ENCODE peak calls at places on chromosomes 2 and 18, in nine cellular contexts. C is mesothelial cell of epicardium, R is NCI-H1105 treated with DMSO at 0.1 percent for 48 hours, H is NCI-H526, D is smooth muscle cell of the brain vasculature, Z is GM19239, E is epithelial cell of esophagus, O is iris pigment epithelial cell, B is HL-60. J is an unnamed sample.

GRCh38 chr18:36471393-36471792 is 173.9 kb downstream of the FHOD3 start:
- DNase-seq in C (no peak), R (no peak), H (no peak), D (no peak), Z (no peak), E (no peak), O (no peak), B (no peak), J (no peak)

GRCh38 chr2:177812713-177813396 is 259.7 kb downstream of the PDE11A start:
- DNase-seq in C (no peak), R (no peak), H (no peak), D (no peak), Z (no peak), E (no peak), O (no peak), B (no peak), J (no peak)

GRCh38 chr2:46030330-46030729 is 266.9 kb upstream of the EPAS1 start:
- DNase-seq in C (no peak), R (no peak), H (no peak), D (no peak), Z (no peak), E (no peak), O (no peak), B (no peak), J (no peak)

GRCh38 chr2:79437416-79438281 is 75.2 kb upstream of the CTNNA2 start:
- DNase-seq in C (no peak), R (no peak), H (peak), D (no peak), Z (no peak), E (peak), O (peak), B (no peak), J (no peak)

GRCh38 chr2:76692896-76693295 is 829.3 kb downstream of the LRRTM4 start:
- DNase-seq in C (no peak), R (peak), H (no peak), D (no peak), Z (no peak), E (no peak), O (no peak), B (no peak), J (no peak)

GRCh38 chr2:40315684-40316083 is 136.2 kb downstream of the SLC8A1 start:
- DNase-seq in C (no peak), R (peak), H (no peak), D (no peak), Z (no peak), E (peak), O (peak), B (no peak), J (no peak)

GRCh38 chr2:45745231-45745630 is 93.8 kb downstream of the PRKCE start:
- DNase-seq in C (no peak), R (no peak), H (no peak), D (no peak), Z (no peak), E (no peak), O (no peak), B (no peak), J (no peak)

GRCh38 chr2:157302492-157303099 is 23.0 kb downstream of the ERMN start:
- DNase-seq in C (no peak), R (peak), H (no peak), D (peak), Z (peak), E (peak), O (peak), B (peak), J (peak)

GRCh38 chr18:3305933-3306332 is 44.0 kb downstream of the MYL12B start:
- DNase-seq in C (no peak), R (no peak), H (no peak), D (peak), Z (no peak), E (peak), O (peak), B (no peak), J (no peak)

GRCh38 chr2:43269074-43269572 is 42.7 kb upstream of the ZFP36L2 start:
- DNase-seq in C (no peak), R (no peak), H (no peak), D (peak), Z (no peak), E (peak), O (peak), B (no peak), J (no peak)

GRCh38 chr2:8602809-8603208 is 79.0 kb upstream of the ID2 start:
- DNase-seq in C (no peak), R (no peak), H (no peak), D (no peak), Z (no peak), E (peak), O (no peak), B (peak), J (no peak)

GRCh38 chr2:150732064-150732463 is 244.6 kb upstream of the RND3 start:
- DNase-seq in C (no peak), R (no peak), H (no peak), D (no peak), Z (no peak), E (peak), O (peak), B (no peak), J (no peak)

GRCh38 chr2:221431477-221431876 is 140.6 kb downstream of the EPHA4 start:
- DNase-seq in C (no peak), R (peak), H (no peak), D (no peak), Z (no peak), E (no peak), O (no peak), B (no peak), J (no peak)

GRCh38 chr2:217929757-217930707 is 72.8 kb downstream of the TNS1 start:
- DNase-seq in C (no peak), R (no peak), H (no peak), D (no peak), Z (no peak), E (peak), O (peak), B (no peak), J (no peak)

GRCh38 chr2:20604401-20604911 is 46.4 kb downstream of the HS1BP3 start:
- DNase-seq in C (no peak), R (no peak), H (no peak), D (no peak), Z (no peak), E (no peak), O (no peak), B (no peak), J (no peak)

GRCh38 chr2:56014075-56014730 is 90.6 kb upstream of the EFEMP1 start:
- DNase-seq in C (no peak), R (no peak), H (no peak), D (no peak), Z (no peak), E (no peak), O (no peak), B (no peak), J (no peak)

GRCh38 chr2:209663149-209663548 is 108.5 kb upstream of the UNC80 start:
- DNase-seq in C (no peak), R (no peak), H (no peak), D (no peak), Z (no peak), E (peak), O (peak), B (no peak), J (no peak)